ENCODE peak calls at places on chromosomes 7 and 10, in five cellular contexts. L is adipocyte, I is tibial artery, R is fibroblast of lung, K is HCT116. Z is an unnamed sample.
A peak's percentile ranks its signal among the peaks of the same experiment; 100 is the strongest.

GRCh38 chr7:1432411-1433082 is 26.7 kb downstream of the MICALL2 start:
- DNase-seq in L (peak; percentile 88), I (peak; percentile 83), R (peak; percentile 46), K (peak; percentile 21), Z (peak; percentile 65)

GRCh38 chr7:144032985-144033384 is 15.8 kb upstream of the OR2A5 start:
- DNase-seq in L (no peak), I (no peak), R (no peak), K (no peak), Z (no peak)

GRCh38 chr10:34045571-34046190 is 711.2 kb upstream of the NRP1 start:
- DNase-seq in L (peak; percentile 46), I (no peak), R (peak; percentile 25), K (no peak), Z (no peak)

GRCh38 chr10:102401735-102402511 is 6.4 kb downstream of the NFKB2 start:
- DNase-seq in L (peak; percentile 49), I (no peak), R (no peak), K (no peak), Z (no peak)

GRCh38 chr7:105776986-105777910 is 99.2 kb downstream of the ATXN7L1 start:
- DNase-seq in L (no peak), I (no peak), R (peak; percentile 35), K (peak; percentile 67), Z (no peak)

GRCh38 chr10:100006241-100006886 is 3.4 kb downstream of the DNMBP start:
- DNase-seq in L (peak; percentile 93), I (no peak), R (peak; percentile 90), K (peak; percentile 96), Z (no peak)

GRCh38 chr7:68770649-68771048 is 827.6 kb upstream of the AUTS2 start:
- DNase-seq in L (peak; percentile 4), I (no peak), R (no peak), K (no peak), Z (peak; percentile 24)

GRCh38 chr7:74037609-74038008 is 9.6 kb downstream of the ELN start:
- DNase-seq in L (no peak), I (peak; percentile 81), R (no peak), K (no peak), Z (no peak)

GRCh38 chr10:47443145-47443544 is 40.8 kb downstream of the ANXA8 start:
- DNase-seq in L (no peak), I (no peak), R (no peak), K (no peak), Z (no peak)

GRCh38 chr10:111113961-111114830 is 37.4 kb downstream of the ADRA2A start:
- DNase-seq in L (no peak), I (no peak), R (no peak), K (no peak), Z (no peak)

GRCh38 chr7:33946094-33946699 is 40.9 kb downstream of the BMPER start:
- DNase-seq in L (no peak), I (no peak), R (no peak), K (no peak), Z (no peak)

GRCh38 chr7:5419523-5420107 is 4.0 kb downstream of the TNRC18 start:
- DNase-seq in L (peak; percentile 40), I (no peak), R (no peak), K (no peak), Z (peak; percentile 44)

GRCh38 chr7:99864041-99864440 is 12.8 kb downstream of the OR2AE1 start:
- DNase-seq in L (peak; percentile 8), I (no peak), R (peak; percentile 8), K (no peak), Z (no peak)

GRCh38 chr10:104435822-104436221 is 82.2 kb downstream of the CFAP58 start:
- DNase-seq in L (peak; percentile 79), I (no peak), R (no peak), K (no peak), Z (no peak)

GRCh38 chr10:608331-609265 is 80.9 kb downstream of the DIP2C start:
- DNase-seq in L (no peak), I (no peak), R (peak; percentile 53), K (no peak), Z (no peak)

GRCh38 chr7:75945297-75946168 is 30.6 kb downstream of the POR start:
- DNase-seq in L (peak; percentile 36), I (no peak), R (peak; percentile 53), K (no peak), Z (no peak)

GRCh38 chr7:22574756-22575517 is 74.9 kb upstream of the STEAP1B start:
- DNase-seq in L (no peak), I (no peak), R (no peak), K (no peak), Z (no peak)

GRCh38 chr10:102552533-102552932 is 48.8 kb downstream of the SUFU start:
- DNase-seq in L (no peak), I (no peak), R (no peak), K (no peak), Z (no peak)

GRCh38 chr7:106768324-106768751 is 96.7 kb upstream of the PIK3CG start:
- DNase-seq in L (no peak), I (no peak), R (no peak), K (no peak), Z (no peak)

GRCh38 chr7:108453320-108453719 is 2.9 kb downstream of the NRCAM start:
- DNase-seq in L (no peak), I (no peak), R (no peak), K (no peak), Z (no peak)

GRCh38 chr7:108455524-108455832 is 758 bp downstream of the NRCAM start:
- DNase-seq in L (no peak), I (no peak), R (no peak), K (no peak), Z (no peak)

GRCh38 chr7:108454674-108455523 is 1.3 kb downstream of the NRCAM start:
- DNase-seq in L (peak; percentile 45), I (no peak), R (peak; percentile 44), K (no peak), Z (no peak)

GRCh38 chr7:108452707-108453106 is 3.5 kb downstream of the NRCAM start:
- DNase-seq in L (peak; percentile 54), I (no peak), R (peak; percentile 45), K (peak; percentile 21), Z (no peak)

DNA sequence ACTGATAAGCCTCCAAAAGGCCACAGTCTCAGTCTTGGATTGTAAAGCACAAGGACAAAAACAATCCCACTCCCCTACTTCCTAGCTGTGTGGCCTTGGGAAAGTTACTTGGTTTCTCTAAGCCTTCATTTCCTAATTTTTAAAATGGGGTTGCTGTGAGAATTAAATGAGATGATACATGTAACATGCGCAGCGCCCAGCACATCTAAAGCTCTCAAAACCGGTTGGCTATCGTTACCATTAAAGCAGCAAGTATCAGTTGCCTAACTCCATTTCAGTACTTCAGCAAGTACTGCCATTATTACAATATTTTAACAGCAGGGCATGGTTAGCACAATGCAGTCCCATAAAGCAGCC is 1.9 kb downstream of the NRCAM start:
- DNase-seq in L (no peak), I (no peak), R (no peak), K (no peak), Z (no peak)
- H3K4me3 ChIP-seq in L (peak overlapping the region; percentile 87), I (no peak overlapping the region), R (peak overlapping the region; percentile 68), K (no peak overlapping the region), Z (peak overlapping the region; percentile 55)

GRCh38 chr10:72259491-72260214 is 14.1 kb upstream of the DDIT4 start:
- DNase-seq in L (peak; percentile 90), I (no peak), R (peak; percentile 96), K (no peak), Z (peak; percentile 30)

GRCh38 chr10:72261323-72262018 is 12.3 kb upstream of the DDIT4 start:
- DNase-seq in L (no peak), I (no peak), R (no peak), K (no peak), Z (no peak)

GRCh38 chr10:72258617-72259016 is 15.1 kb upstream of the DDIT4 start:
- DNase-seq in L (no peak), I (no peak), R (no peak), K (no peak), Z (no peak)

GRCh38 chr10:72260588-72261322 is 13.0 kb upstream of the DDIT4 start:
- DNase-seq in L (peak; percentile 90), I (peak; percentile 92), R (peak; percentile 99), K (no peak), Z (peak; percentile 89)

DNA sequence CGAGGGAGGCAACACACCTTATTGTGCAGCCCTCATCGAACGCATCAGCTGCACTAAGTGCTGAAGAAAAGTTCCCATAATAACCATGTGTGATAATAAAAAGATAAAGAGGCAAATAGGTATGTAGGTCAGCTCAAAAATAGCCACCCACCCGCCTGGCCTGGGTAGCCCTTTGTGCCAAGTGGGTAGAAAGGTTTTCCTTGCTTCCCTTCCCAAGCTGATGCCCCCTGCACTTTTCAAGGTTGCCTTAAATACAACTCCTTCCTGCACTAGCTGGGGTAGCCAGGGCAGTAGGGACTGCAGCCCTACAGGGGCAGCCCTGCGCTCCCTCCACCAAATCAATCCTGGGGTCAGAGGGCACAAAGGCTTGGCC is 13.5 kb upstream of the DDIT4 start:
- DNase-seq in L (no peak), I (no peak), R (no peak), K (no peak), Z (peak; percentile 56)
- H3K4me1 ChIP-seq in L (peaks cover 53% of the 10 kb centered on the region), I (peaks cover 48% of the 10 kb centered on the region), R (peaks cover 22% of the 10 kb centered on the region), K (peaks cover 75% of the 10 kb centered on the region), Z (peaks cover 56% of the 10 kb centered on the region)

GRCh38 chr10:28378986-28379585 is 76.2 kb upstream of the MPP7 start:
- DNase-seq in L (no peak), I (no peak), R (no peak), K (no peak), Z (no peak)

GRCh38 chr10:28381465-28381864 is 78.6 kb upstream of the MPP7 start:
- DNase-seq in L (peak; percentile 80), I (no peak), R (no peak), K (no peak), Z (no peak)

GRCh38 chr10:28384557-28384956 is 81.7 kb upstream of the MPP7 start:
- DNase-seq in L (no peak), I (no peak), R (no peak), K (no peak), Z (no peak)

GRCh38 chr10:28382520-28383269 is 79.8 kb upstream of the MPP7 start:
- DNase-seq in L (peak; percentile 86), I (no peak), R (peak; percentile 19), K (no peak), Z (no peak)

GRCh38 chr10:28381903-28382347 is 79.1 kb upstream of the MPP7 start:
- DNase-seq in L (peak; percentile 96), I (peak; percentile 88), R (peak; percentile 90), K (peak; percentile 92), Z (peak; percentile 47)
- H3K4me3 ChIP-seq in L (no peak overlapping the region), I (no peak overlapping the region), R (no peak overlapping the region), K (no peak overlapping the region), Z (no peak overlapping the region)

DNA sequence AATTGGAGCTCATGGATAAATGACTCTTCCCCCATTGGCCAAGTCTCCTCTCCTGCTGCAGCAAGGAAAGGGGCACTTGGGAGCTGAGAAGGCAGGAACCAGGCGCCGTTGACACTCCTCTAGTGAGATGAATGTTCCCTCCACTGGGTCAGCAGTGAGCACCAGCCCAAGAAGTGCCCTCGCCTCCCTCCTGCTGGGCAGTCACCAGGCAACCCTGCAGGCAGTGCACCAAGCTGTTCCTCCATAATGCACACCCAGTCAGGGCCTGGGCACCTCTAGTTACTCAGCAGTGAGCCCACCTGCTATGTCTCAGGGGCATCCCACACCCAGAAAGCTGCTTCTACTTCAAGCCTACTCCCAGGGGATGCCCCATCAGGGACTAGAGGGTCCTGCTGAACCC is 84.3 kb downstream of the KCNMA1 start:
- DNase-seq in L (no peak), I (peak; percentile 84), R (no peak), K (no peak), Z (no peak)
- H3K4me1 ChIP-seq in L (peaks cover 19% of the 10 kb centered on the region), I (peaks cover 70% of the 10 kb centered on the region), R (no peaks in the 10 kb centered on the region), K (peaks cover 19% of the 10 kb centered on the region), Z (no peaks in the 10 kb centered on the region)

GRCh38 chr10:58741673-58742072 is 229.0 kb downstream of the BICC1 start:
- DNase-seq in L (no peak), I (no peak), R (no peak), K (no peak), Z (no peak)
- H3K4me3 ChIP-seq in L (peak overlapping the region; percentile 63), I (no peak overlapping the region), R (no peak overlapping the region), K (no peak overlapping the region), Z (no peak overlapping the region)

Z was measured in heart right ventricle.